ENCODE peak calls at places on chromosome 9, in six cellular contexts. N is mesendoderm, H is AG08395, C is fibroblast of villous mesenchyme, S is NCI-H69, L is putamen. M is an unnamed sample.

GRCh38 chr9:112489039-112489546 is 2.5 kb downstream of the KIAA1958 start:
- DNase-seq in L (peak; percentile 44), C (no peak), S (peak; percentile 55), H (no peak), N (peak; percentile 40), M (peak; percentile 74)

GRCh38 chr9:4174781-4175180 is 125.1 kb downstream of the GLIS3 start:
- DNase-seq in L (no peak), C (no peak), S (no peak), N (no peak), H (no peak), M (peak; percentile 11)

GRCh38 chr9:13568446-13568845 is 289.0 kb upstream of the MPDZ start:
- DNase-seq in H (peak; percentile 33), L (peak; percentile 81), C (no peak), N (no peak), S (peak; percentile 82), M (peak; percentile 83)

GRCh38 chr9:131180454-131180853 is 55.1 kb downstream of the NUP214 start:
- DNase-seq in S (no peak), N (peak; percentile 6), L (no peak), C (peak; percentile 93), H (peak; percentile 88), M (no peak)

GRCh38 chr9:131398204-131398603 is 4.3 kb downstream of the PRRC2B start:
- DNase-seq in S (no peak), C (no peak), N (no peak), L (no peak), H (no peak), M (no peak)

GRCh38 chr9:118023649-118024048 is 319.4 kb downstream of the TLR4 start:
- DNase-seq in N (no peak), C (no peak), L (no peak), H (no peak), S (peak; percentile 54), M (no peak)

GRCh38 chr9:22169243-22169642 is 160.1 kb upstream of the CDKN2B start:
- DNase-seq in N (no peak), S (no peak), L (no peak), C (peak; percentile 92), H (no peak), M (no peak)

GRCh38 chr9:77595426-77596051 is 52.6 kb downstream of the GNA14 start:
- DNase-seq in H (no peak), S (peak; percentile 18), L (no peak), C (no peak), N (peak; percentile 81), M (no peak)

GRCh38 chr9:130736834-130737233 is 43.3 kb downstream of the EXOSC2 start:
- DNase-seq in C (no peak), H (no peak), N (no peak), S (no peak), L (no peak), M (no peak)

GRCh38 chr9:27462846-27463245 is 61.2 kb upstream of the IFNK start:
- DNase-seq in L (no peak), H (no peak), S (no peak), N (no peak), C (no peak), M (no peak)

GRCh38 chr9:36029765-36030528 is 6.8 kb upstream of the RECK start:
- DNase-seq in H (peak; percentile 68), N (no peak), S (no peak), C (peak; percentile 98), L (no peak), M (no peak)

GRCh38 chr9:127816362-127816725 is 13.7 kb downstream of the FPGS start:
- DNase-seq in S (no peak), L (no peak), H (no peak), N (no peak), C (no peak), M (no peak)

GRCh38 chr9:19493174-19493811 is 84.5 kb downstream of the ACER2 start:
- DNase-seq in H (peak; percentile 77), L (peak; percentile 91), S (peak; percentile 89), C (peak; percentile 70), N (peak; percentile 67), M (peak; percentile 90)

GRCh38 chr9:108035485-108035884 is 545.9 kb upstream of the KLF4 start:
- DNase-seq in C (peak; percentile 85), S (no peak), N (no peak), H (no peak), L (no peak), M (no peak)

GRCh38 chr9:126864771-126865170 is 4.3 kb downstream of the ZBTB34 start:
- DNase-seq in N (no peak), S (no peak), H (no peak), L (no peak), C (no peak), M (no peak)

GRCh38 chr9:70868661-70869652 is 252.5 kb downstream of the TRPM3 start:
- DNase-seq in S (peak; percentile 6), H (peak; percentile 7), N (no peak), C (peak; percentile 24), L (no peak), M (no peak)

GRCh38 chr9:95808001-95808400 is 67.5 kb upstream of the ERCC6L2 start:
- DNase-seq in C (peak; percentile 70), S (peak; percentile 66), H (peak; percentile 21), L (no peak), N (no peak), M (no peak)

GRCh38 chr9:29691758-29692407 is 2118.6 kb upstream of the C9orf72 start:
- DNase-seq in S (peak; percentile 90), L (peak; percentile 2), H (no peak), C (peak; percentile 66), N (peak; percentile 87), M (peak; percentile 31)

GRCh38 chr9:80964951-80965350 is 724.4 kb downstream of the TLE1 start:
- DNase-seq in H (no peak), L (no peak), C (no peak), S (no peak), N (no peak), M (no peak)

GRCh38 chr9:126549246-126550006 is 64.3 kb upstream of the LMX1B start:
- DNase-seq in N (no peak), C (no peak), L (no peak), S (no peak), H (no peak), M (no peak)

GRCh38 chr9:69471433-69471832 is 146.4 kb downstream of the ENTREP1 start:
- DNase-seq in C (no peak), S (no peak), L (peak; percentile 45), N (no peak), H (no peak), M (no peak)

GRCh38 chr9:35689601-35690446 is at the start of gene TPM2:
- DNase-seq in N (peak; percentile 94), H (peak; percentile 93), L (no peak), C (peak; percentile 89), S (peak; percentile 32), M (no peak)

GRCh38 chr9:129995409-129996160 is 47.4 kb downstream of the FNBP1 start:
- DNase-seq in H (peak; percentile 30), N (no peak), S (no peak), C (peak; percentile 55), L (peak; percentile 32), M (peak; percentile 68)

GRCh38 chr9:5375790-5376477 is 36.3 kb upstream of the RLN1 start:
- DNase-seq in N (no peak), H (no peak), C (no peak), L (no peak), S (no peak), M (no peak)

GRCh38 chr9:120480707-120481106 is 99.3 kb downstream of the CDK5RAP2 start:
- DNase-seq in C (peak; percentile 7), L (no peak), N (no peak), S (peak; percentile 88), H (peak; percentile 8), M (no peak)

M was measured in globus pallidus.